ENCODE peak calls at places on chromosomes 5 and 9, in eight cellular contexts. One of them, this sample, is unnamed.

GRCh38 chr5:166102947-166103346 is 2188.5 kb upstream of the WWC1 start:
- DNase-seq in vagina: no peak
- DNase-seq in H1: no peak
- DNase-seq in sigmoid colon: no peak
- DNase-seq in transverse colon: no peak
- DNase-seq in HCT116: no peak
- DNase-seq in GM12878: no peak
- DNase-seq in suprapubic skin: no peak
- DNase-seq in this sample: no peak

GRCh38 chr9:92706218-92706940 is 36.4 kb upstream of the IPPK start:
- DNase-seq in suprapubic skin: no peak
- DNase-seq in vagina: no peak
- DNase-seq in HCT116: peak; percentile 54
- DNase-seq in transverse colon: no peak
- DNase-seq in H1: no peak
- DNase-seq in GM12878: no peak
- DNase-seq in sigmoid colon: no peak
- DNase-seq in this sample: no peak

GRCh38 chr5:98722188-98722587 is 51.3 kb upstream of the RGMB start:
- DNase-seq in HCT116: no peak
- DNase-seq in transverse colon: no peak
- DNase-seq in GM12878: no peak
- DNase-seq in suprapubic skin: no peak
- DNase-seq in sigmoid colon: no peak
- DNase-seq in vagina: no peak
- DNase-seq in H1: no peak
- DNase-seq in this sample: no peak

GRCh38 chr5:85293139-85293785 is 908.6 kb upstream of the EDIL3 start:
- DNase-seq in transverse colon: no peak
- DNase-seq in suprapubic skin: no peak
- DNase-seq in vagina: no peak
- DNase-seq in HCT116: no peak
- DNase-seq in GM12878: no peak
- DNase-seq in sigmoid colon: no peak
- DNase-seq in H1: no peak
- DNase-seq in this sample: no peak

GRCh38 chr9:83956288-83957028 is 23.6 kb downstream of the HNRNPK start:
- DNase-seq in HCT116: no peak
- DNase-seq in suprapubic skin: peak; percentile 86
- DNase-seq in sigmoid colon: peak; percentile 85
- DNase-seq in transverse colon: peak; percentile 91
- DNase-seq in H1: no peak
- DNase-seq in GM12878: no peak
- DNase-seq in vagina: no peak
- DNase-seq in this sample: peak; percentile 70

GRCh38 chr9:70020217-70020616 is 23.4 kb upstream of the MAMDC2 start:
- DNase-seq in sigmoid colon: no peak
- DNase-seq in HCT116: no peak
- DNase-seq in GM12878: no peak
- DNase-seq in transverse colon: no peak
- DNase-seq in suprapubic skin: no peak
- DNase-seq in vagina: no peak
- DNase-seq in H1: no peak
- DNase-seq in this sample: no peak

GRCh38 chr5:175854231-175855040 is 16.9 kb upstream of the CPLX2 start:
- DNase-seq in GM12878: no peak
- DNase-seq in sigmoid colon: no peak
- DNase-seq in transverse colon: no peak
- DNase-seq in H1: no peak
- DNase-seq in HCT116: no peak
- DNase-seq in vagina: no peak
- DNase-seq in suprapubic skin: no peak
- DNase-seq in this sample: no peak

GRCh38 chr5:96331210-96331609 is 101.8 kb downstream of the PCSK1 start:
- DNase-seq in vagina: no peak
- DNase-seq in GM12878: no peak
- DNase-seq in sigmoid colon: no peak
- DNase-seq in transverse colon: no peak
- DNase-seq in suprapubic skin: no peak
- DNase-seq in H1: no peak
- DNase-seq in HCT116: no peak
- DNase-seq in this sample: no peak

GRCh38 chr5:79229357-79230174 is 6.4 kb upstream of the JMY start:
- DNase-seq in sigmoid colon: no peak
- DNase-seq in transverse colon: no peak
- DNase-seq in H1: no peak
- DNase-seq in suprapubic skin: no peak
- DNase-seq in GM12878: peak; percentile 69
- DNase-seq in HCT116: no peak
- DNase-seq in vagina: no peak
- DNase-seq in this sample: no peak

GRCh38 chr9:116689117-116689516 is 2.0 kb downstream of the TRIM32 start:
- DNase-seq in vagina: no peak
- DNase-seq in HCT116: no peak
- DNase-seq in suprapubic skin: no peak
- DNase-seq in GM12878: no peak
- DNase-seq in transverse colon: no peak
- DNase-seq in sigmoid colon: no peak
- DNase-seq in H1: no peak
- DNase-seq in this sample: no peak

GRCh38 chr9:34084562-34084961 is 35.9 kb upstream of the UBAP2 start:
- DNase-seq in suprapubic skin: no peak
- DNase-seq in HCT116: no peak
- DNase-seq in H1: no peak
- DNase-seq in vagina: no peak
- DNase-seq in sigmoid colon: peak; percentile 85
- DNase-seq in GM12878: no peak
- DNase-seq in transverse colon: peak; percentile 14
- DNase-seq in this sample: no peak

GRCh38 chr5:52725781-52726180 is 61.9 kb upstream of the ITGA1 start:
- DNase-seq in suprapubic skin: no peak
- DNase-seq in transverse colon: peak; percentile 29
- DNase-seq in sigmoid colon: no peak
- DNase-seq in HCT116: no peak
- DNase-seq in vagina: no peak
- DNase-seq in GM12878: no peak
- DNase-seq in H1: no peak
- DNase-seq in this sample: no peak

GRCh38 chr9:93509084-93509483 is 55.7 kb upstream of the FAM120AOS start:
- DNase-seq in suprapubic skin: no peak
- DNase-seq in GM12878: no peak
- DNase-seq in HCT116: no peak
- DNase-seq in sigmoid colon: no peak
- DNase-seq in vagina: no peak
- DNase-seq in transverse colon: no peak
- DNase-seq in H1: no peak
- DNase-seq in this sample: no peak

GRCh38 chr5:37955748-37956147 is 115.9 kb upstream of the GDNF start:
- DNase-seq in sigmoid colon: no peak
- DNase-seq in vagina: no peak
- DNase-seq in H1: no peak
- DNase-seq in transverse colon: no peak
- DNase-seq in GM12878: no peak
- DNase-seq in HCT116: no peak
- DNase-seq in suprapubic skin: no peak
- DNase-seq in this sample: no peak

GRCh38 chr5:173653822-173654523 is 37.5 kb upstream of the BOD1 start:
- DNase-seq in sigmoid colon: no peak
- DNase-seq in HCT116: no peak
- DNase-seq in vagina: no peak
- DNase-seq in H1: no peak
- DNase-seq in transverse colon: no peak
- DNase-seq in GM12878: no peak
- DNase-seq in suprapubic skin: no peak
- DNase-seq in this sample: no peak

GRCh38 chr5:38346593-38346992 is 88.2 kb downstream of the EGFLAM start:
- DNase-seq in H1: no peak
- DNase-seq in sigmoid colon: no peak
- DNase-seq in GM12878: no peak
- DNase-seq in suprapubic skin: no peak
- DNase-seq in transverse colon: no peak
- DNase-seq in HCT116: no peak
- DNase-seq in vagina: no peak
- DNase-seq in this sample: no peak

GRCh38 chr5:94618029-94618492 is 343 bp downstream of the KIAA0825 start:
- DNase-seq in sigmoid colon: peak; percentile 78
- DNase-seq in GM12878: no peak
- DNase-seq in transverse colon: peak; percentile 82
- DNase-seq in HCT116: peak; percentile 36
- DNase-seq in suprapubic skin: no peak
- DNase-seq in H1: no peak
- DNase-seq in vagina: no peak
- DNase-seq in this sample: peak; percentile 1

GRCh38 chr9:134076644-134077043 is 8.8 kb upstream of the BRD3 start:
- DNase-seq in sigmoid colon: no peak
- DNase-seq in suprapubic skin: no peak
- DNase-seq in GM12878: no peak
- DNase-seq in H1: no peak
- DNase-seq in HCT116: no peak
- DNase-seq in vagina: no peak
- DNase-seq in transverse colon: no peak
- DNase-seq in this sample: no peak

GRCh38 chr9:126474201-126474765 is 139.4 kb upstream of the LMX1B start:
- DNase-seq in suprapubic skin: no peak
- DNase-seq in sigmoid colon: no peak
- DNase-seq in H1: no peak
- DNase-seq in GM12878: no peak
- DNase-seq in vagina: no peak
- DNase-seq in HCT116: no peak
- DNase-seq in transverse colon: no peak
- DNase-seq in this sample: no peak

GRCh38 chr5:79284852-79285251 is 48.9 kb downstream of the JMY start:
- DNase-seq in HCT116: no peak
- DNase-seq in vagina: no peak
- DNase-seq in transverse colon: no peak
- DNase-seq in H1: no peak
- DNase-seq in sigmoid colon: no peak
- DNase-seq in suprapubic skin: no peak
- DNase-seq in GM12878: no peak
- DNase-seq in this sample: no peak

GRCh38 chr5:150783422-150783928 is 4.9 kb downstream of the SMIM3 start:
- DNase-seq in suprapubic skin: peak; percentile 77
- DNase-seq in H1: no peak
- DNase-seq in GM12878: peak; percentile 52
- DNase-seq in vagina: no peak
- DNase-seq in sigmoid colon: peak; percentile 89
- DNase-seq in HCT116: peak; percentile 83
- DNase-seq in transverse colon: peak; percentile 78
- DNase-seq in this sample: no peak
- TF ChIP-seq POLR2AphosphoS5 in suprapubic skin: no peak
- TF ChIP-seq POLR2AphosphoS5 in H1: no peak
- TF ChIP-seq POLR2AphosphoS5 in GM12878: no peak
- TF ChIP-seq POLR2AphosphoS5 in vagina: peak; percentile 61
- TF ChIP-seq POLR2AphosphoS5 in sigmoid colon: peak; percentile 92
- TF ChIP-seq POLR2AphosphoS5 in HCT116: peak; percentile 83
- TF ChIP-seq POLR2AphosphoS5 in transverse colon: peak; percentile 86
- TF ChIP-seq POLR2AphosphoS5 in this sample: peak; percentile 65

DNA sequence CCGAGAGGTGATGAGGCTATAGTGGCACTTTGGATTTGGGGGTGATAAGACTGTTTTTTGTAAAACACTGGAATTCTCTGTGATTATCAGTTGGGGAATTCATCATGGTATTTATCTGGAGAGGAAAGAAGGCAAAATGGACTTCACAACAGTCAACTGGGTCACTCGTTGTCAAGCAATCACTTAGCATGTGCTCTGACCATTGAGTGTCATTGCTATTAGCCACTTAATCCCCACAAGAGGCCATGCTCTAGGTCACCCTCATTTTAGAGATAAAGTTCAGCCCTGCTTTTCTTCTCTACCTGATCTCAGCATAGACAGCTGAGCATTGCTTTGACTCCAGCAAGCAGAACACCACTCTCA is 160.1 kb upstream of the PITX1 start:
- DNase-seq in vagina: no peak
- DNase-seq in H1: no peak
- DNase-seq in transverse colon: no peak
- DNase-seq in GM12878: no peak
- DNase-seq in suprapubic skin: no peak
- DNase-seq in sigmoid colon: no peak
- DNase-seq in HCT116: no peak
- DNase-seq in this sample: no peak
- TF ChIP-seq POLR2AphosphoS5 in vagina: no peak
- TF ChIP-seq POLR2AphosphoS5 in H1: no peak
- TF ChIP-seq POLR2AphosphoS5 in transverse colon: no peak
- TF ChIP-seq POLR2AphosphoS5 in GM12878: no peak
- TF ChIP-seq POLR2AphosphoS5 in suprapubic skin: no peak
- TF ChIP-seq POLR2AphosphoS5 in sigmoid colon: no peak
- TF ChIP-seq POLR2AphosphoS5 in HCT116: no peak
- TF ChIP-seq POLR2AphosphoS5 in this sample: no peak

DNA sequence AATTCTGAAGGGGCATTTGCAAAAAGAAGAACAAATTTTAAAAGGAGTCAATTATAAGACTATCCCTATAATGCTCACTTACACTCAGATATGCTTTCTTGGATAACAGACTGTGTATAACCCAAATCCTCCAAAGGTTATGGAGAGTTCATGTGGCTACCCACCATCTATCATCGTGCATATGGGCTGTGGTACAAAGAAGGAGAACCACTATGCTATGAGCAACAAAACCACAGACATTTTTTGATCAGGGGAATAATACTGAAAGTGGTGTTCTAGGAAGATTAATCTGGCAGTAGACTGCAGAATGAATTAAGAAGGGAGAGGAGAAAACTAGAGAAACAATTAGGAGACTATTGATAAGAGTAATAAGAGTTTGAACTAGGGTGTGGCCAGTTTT is 16.8 kb downstream of the NR3C1 start:
- DNase-seq in H1: no peak
- DNase-seq in transverse colon: no peak
- DNase-seq in sigmoid colon: no peak
- DNase-seq in HCT116: no peak
- DNase-seq in suprapubic skin: no peak
- DNase-seq in GM12878: no peak
- DNase-seq in vagina: no peak
- DNase-seq in this sample: no peak
- TF ChIP-seq POLR2AphosphoS5 in H1: no peak
- TF ChIP-seq POLR2AphosphoS5 in transverse colon: no peak
- TF ChIP-seq POLR2AphosphoS5 in sigmoid colon: no peak
- TF ChIP-seq POLR2AphosphoS5 in HCT116: no peak
- TF ChIP-seq POLR2AphosphoS5 in suprapubic skin: no peak
- TF ChIP-seq POLR2AphosphoS5 in GM12878: peak; percentile 26
- TF ChIP-seq POLR2AphosphoS5 in vagina: no peak
- TF ChIP-seq POLR2AphosphoS5 in this sample: no peak

DNA sequence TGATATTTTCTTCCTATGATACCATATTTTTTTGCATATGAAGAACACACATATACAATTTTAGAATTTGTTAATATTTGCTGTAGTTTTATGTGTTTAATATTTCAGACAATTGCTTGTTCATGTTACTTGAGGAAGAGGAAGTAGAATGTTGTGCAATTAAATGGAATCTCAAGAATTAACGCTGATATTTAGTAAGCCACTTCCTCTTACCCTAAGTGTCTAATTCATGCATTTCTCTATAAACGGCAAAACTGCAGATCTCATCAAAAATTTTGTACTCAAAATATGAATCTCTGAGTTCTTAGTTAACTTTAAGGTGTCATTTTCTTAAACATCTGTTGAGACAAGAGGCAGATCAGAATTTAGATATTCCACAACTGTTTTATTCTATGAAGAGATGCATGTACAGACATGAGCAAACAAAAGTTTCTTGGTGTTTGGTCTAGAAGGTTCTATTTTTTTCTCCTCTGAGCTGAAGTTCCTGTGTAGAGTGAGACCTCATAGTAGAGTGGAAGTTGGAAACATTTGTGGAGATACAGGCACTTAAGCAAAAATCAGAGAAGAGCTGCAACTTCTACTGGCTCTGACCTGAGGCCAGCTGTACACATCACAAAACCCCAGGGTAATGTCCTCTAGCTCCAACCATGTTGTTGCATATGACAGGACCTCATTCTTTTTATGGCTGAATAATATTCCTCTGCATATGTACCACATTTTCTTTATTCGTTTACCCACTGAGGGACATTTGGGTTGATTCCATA is 16.6 kb upstream of the TGFBI start:
- DNase-seq in vagina: no peak
- DNase-seq in sigmoid colon: no peak
- DNase-seq in GM12878: no peak
- DNase-seq in transverse colon: no peak
- DNase-seq in H1: no peak
- DNase-seq in HCT116: no peak
- DNase-seq in suprapubic skin: no peak
- DNase-seq in this sample: no peak
- TF ChIP-seq POLR2AphosphoS5 in vagina: no peak
- TF ChIP-seq POLR2AphosphoS5 in sigmoid colon: no peak
- TF ChIP-seq POLR2AphosphoS5 in GM12878: no peak
- TF ChIP-seq POLR2AphosphoS5 in transverse colon: no peak
- TF ChIP-seq POLR2AphosphoS5 in H1: no peak
- TF ChIP-seq POLR2AphosphoS5 in HCT116: no peak
- TF ChIP-seq POLR2AphosphoS5 in suprapubic skin: no peak
- TF ChIP-seq POLR2AphosphoS5 in this sample: no peak

This sample was measured in GM12891.